ENCODE peak calls at places on chromosome 12, in eight cellular contexts. V is GM12878, J is HCT116, D is HepG2, P is upper lobe of left lung, Z is K562, C is Panc1, I is GM23338. K is an unnamed sample.

GRCh38 chr12:106239241-106239950 is 8.4 kb downstream of the CKAP4 start:
- ATAC-seq in J (no peak), D (no peak), Z (peak; percentile 55), I (no peak), P (peak; percentile 21), C (peak; percentile 41), V (no peak), K (no peak)

GRCh38 chr12:106386836-106387555 is 29.4 kb downstream of the POLR3B start:
- ATAC-seq in D (no peak), Z (no peak), I (no peak), J (no peak), V (no peak), P (no peak), C (no peak), K (no peak)

GRCh38 chr12:81284137-81284536 is 206.3 kb downstream of the ACSS3 start:
- ATAC-seq in J (no peak), V (no peak), C (no peak), P (no peak), D (no peak), Z (no peak), I (peak; percentile 51), K (no peak)

GRCh38 chr12:132513070-132513398 is 23.1 kb downstream of the FBRSL1 start:
- ATAC-seq in V (no peak), P (no peak), C (no peak), Z (no peak), D (no peak), J (no peak), I (no peak), K (no peak)

GRCh38 chr12:31019106-31019505 is 54.6 kb upstream of the DDX11 start:
- ATAC-seq in J (no peak), D (no peak), Z (no peak), V (no peak), I (no peak), C (no peak), P (no peak), K (no peak)

GRCh38 chr12:23084236-23084995 is 459.4 kb downstream of the ETNK1 start:
- ATAC-seq in J (no peak), C (no peak), V (no peak), I (no peak), D (no peak), Z (peak; percentile 38), P (no peak), K (no peak)

GRCh38 chr12:60209521-60209920 is 613.7 kb downstream of the SLC16A7 start:
- ATAC-seq in V (no peak), D (no peak), Z (peak; percentile 85), J (no peak), I (no peak), C (no peak), P (no peak), K (no peak)

GRCh38 chr12:54588110-54588831 is at the start of gene PPP1R1A:
- ATAC-seq in Z (no peak), I (peak; percentile 75), J (peak; percentile 60), V (no peak), C (peak; percentile 49), P (no peak), D (peak; percentile 35), K (peak; percentile 67)

GRCh38 chr12:21865846-21866245 is 75.4 kb downstream of the ABCC9 start:
- ATAC-seq in V (no peak), D (no peak), Z (no peak), P (no peak), I (no peak), C (no peak), J (no peak), K (no peak)

GRCh38 chr12:56158926-56159461 is 835 bp downstream of the MYL6 start:
- ATAC-seq in D (peak; percentile 51), I (peak; percentile 27), P (peak; percentile 78), J (peak; percentile 55), C (peak; percentile 25), Z (peak; percentile 23), V (peak; percentile 18), K (peak; percentile 71)
- TF ChIP-seq POLR2AphosphoS5 in D (no peak), I (peak; percentile 64), P (peak; percentile 57), J (no peak), C (no peak), Z (peak; percentile 27), V (no peak), K (peak; percentile 91)

GRCh38 chr12:78398750-78399149 is 465.8 kb upstream of the SYT1 start:
- ATAC-seq in C (no peak), D (no peak), I (no peak), Z (no peak), P (no peak), J (no peak), V (no peak), K (no peak)
- TF ChIP-seq POLR2AphosphoS5 in C (no peak), D (no peak), I (no peak), Z (no peak), P (no peak), J (no peak), V (no peak), K (no peak)

GRCh38 chr12:103929909-103930786 is at the start of gene HSP90B1:
- ATAC-seq in J (peak; percentile 89), P (peak; percentile 97), V (peak; percentile 72), I (peak; percentile 87), Z (peak; percentile 95), C (peak; percentile 91), D (peak; percentile 87), K (peak; percentile 94)

GRCh38 chr12:103933237-103933636 is 3.0 kb downstream of the HSP90B1 start:
- ATAC-seq in D (no peak), C (no peak), V (no peak), I (no peak), P (no peak), Z (no peak), J (no peak), K (no peak)

GRCh38 chr12:103928736-103929050 is 1.5 kb upstream of the HSP90B1 start:
- ATAC-seq in Z (no peak), P (no peak), V (peak; percentile 11), I (no peak), C (no peak), J (no peak), D (peak; percentile 2), K (no peak)

GRCh38 chr12:103929051-103929908 is 930 bp upstream of the HSP90B1 start:
- ATAC-seq in I (peak; percentile 66), P (peak; percentile 85), C (peak; percentile 82), V (peak; percentile 40), J (peak; percentile 71), Z (peak; percentile 73), D (peak; percentile 75), K (peak; percentile 80)

GRCh38 chr12:103930787-103931536 is 752 bp downstream of the HSP90B1 start:
- ATAC-seq in J (peak; percentile 12), D (peak; percentile 3), P (peak; percentile 0), C (peak; percentile 19), Z (peak; percentile 26), V (peak; percentile 4), I (peak; percentile 4), K (no peak)
- TF ChIP-seq POLR2AphosphoS5 in J (no peak), D (peak; percentile 16), P (no peak), C (no peak), Z (no peak), V (peak; percentile 57), I (no peak), K (peak; percentile 72)

DNA sequence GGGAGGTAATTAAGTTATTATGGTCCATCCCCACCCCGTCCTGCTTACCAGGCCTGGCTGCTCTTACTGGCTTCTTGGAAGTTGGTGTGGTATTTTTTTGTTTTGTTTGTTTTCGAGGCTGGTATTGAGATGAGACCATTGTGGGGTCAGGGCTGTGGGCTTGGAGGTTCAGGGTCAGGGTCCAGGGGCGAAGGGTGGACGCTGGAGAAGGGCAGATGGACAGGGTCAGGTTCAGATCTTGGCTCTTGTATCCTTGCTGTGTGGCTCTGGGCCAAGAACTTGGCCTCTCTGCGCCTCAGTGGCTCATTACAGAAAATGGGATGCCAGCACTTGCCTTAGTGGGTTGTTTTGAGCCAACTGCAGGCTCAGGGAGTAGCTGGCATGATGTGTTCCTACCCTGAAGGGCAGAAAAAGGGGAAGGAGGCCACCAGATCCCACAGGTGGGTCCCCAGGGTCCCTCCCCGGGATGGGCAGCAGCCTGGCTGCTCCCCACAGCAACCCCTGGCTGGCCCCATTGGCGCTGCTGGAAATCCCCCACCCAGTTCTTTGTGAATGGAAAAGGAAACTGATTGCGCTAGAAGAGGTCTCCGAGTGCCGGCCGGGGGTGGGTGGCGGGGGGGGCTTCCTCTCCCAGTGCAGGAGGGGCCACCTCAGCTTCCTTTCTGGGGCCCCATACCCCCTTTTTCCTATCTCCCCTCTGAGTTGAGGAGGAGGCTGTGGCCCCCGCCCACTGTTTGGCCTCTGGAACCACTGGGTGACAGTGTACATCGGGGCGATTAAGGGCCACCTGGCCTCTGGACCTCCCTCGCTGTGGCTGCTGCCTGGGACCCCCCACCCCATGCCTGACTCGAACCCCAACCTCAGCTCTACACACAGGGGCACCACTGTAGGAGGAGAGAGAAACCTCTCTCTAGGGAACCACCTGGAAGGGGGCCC is 25.0 kb downstream of the SH2B3 start:
- ATAC-seq in C (no peak), D (no peak), J (no peak), P (no peak), V (peak; percentile 41), Z (no peak), I (peak; percentile 5), K (no peak)
- TF ChIP-seq POLR2AphosphoS5 in C (no peak), D (no peak), J (no peak), P (no peak), V (peak; percentile 58), Z (no peak), I (no peak), K (no peak)

DNA sequence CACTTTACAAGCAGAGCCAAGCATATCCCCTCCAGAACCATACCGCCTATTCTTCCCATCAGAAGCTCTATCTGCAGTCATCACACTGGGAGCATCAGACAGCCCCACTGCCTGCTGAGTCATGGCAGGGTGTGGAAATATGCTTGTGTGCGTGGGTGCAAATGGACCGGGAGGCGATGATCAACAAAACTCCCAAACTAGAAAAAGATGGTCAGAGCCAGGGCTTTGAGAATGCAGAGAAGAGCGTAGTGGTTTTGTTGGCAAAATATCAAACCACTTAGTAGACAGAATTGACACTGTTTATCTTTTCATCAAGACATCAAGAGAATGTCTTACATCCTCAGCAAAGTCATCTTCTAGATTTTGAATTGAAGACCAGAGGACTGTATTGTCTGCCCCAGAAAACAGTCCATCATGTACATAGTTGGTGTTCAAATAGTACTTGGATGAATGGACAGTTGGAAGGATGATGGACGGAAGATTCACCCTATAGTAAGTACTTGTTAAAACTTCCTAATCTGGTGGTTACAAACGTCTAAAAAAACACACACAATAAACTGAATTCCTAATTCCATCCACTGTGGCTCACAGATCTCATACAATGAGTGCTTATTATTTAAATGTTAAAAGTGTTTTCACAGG is 54.9 kb downstream of the VWF start:
- ATAC-seq in Z (no peak), V (no peak), D (no peak), P (no peak), J (no peak), I (no peak), C (no peak), K (no peak)
- TF ChIP-seq POLR2AphosphoS5 in Z (no peak), V (no peak), D (no peak), P (peak; percentile 33), J (no peak), I (no peak), C (no peak), K (no peak)

DNA sequence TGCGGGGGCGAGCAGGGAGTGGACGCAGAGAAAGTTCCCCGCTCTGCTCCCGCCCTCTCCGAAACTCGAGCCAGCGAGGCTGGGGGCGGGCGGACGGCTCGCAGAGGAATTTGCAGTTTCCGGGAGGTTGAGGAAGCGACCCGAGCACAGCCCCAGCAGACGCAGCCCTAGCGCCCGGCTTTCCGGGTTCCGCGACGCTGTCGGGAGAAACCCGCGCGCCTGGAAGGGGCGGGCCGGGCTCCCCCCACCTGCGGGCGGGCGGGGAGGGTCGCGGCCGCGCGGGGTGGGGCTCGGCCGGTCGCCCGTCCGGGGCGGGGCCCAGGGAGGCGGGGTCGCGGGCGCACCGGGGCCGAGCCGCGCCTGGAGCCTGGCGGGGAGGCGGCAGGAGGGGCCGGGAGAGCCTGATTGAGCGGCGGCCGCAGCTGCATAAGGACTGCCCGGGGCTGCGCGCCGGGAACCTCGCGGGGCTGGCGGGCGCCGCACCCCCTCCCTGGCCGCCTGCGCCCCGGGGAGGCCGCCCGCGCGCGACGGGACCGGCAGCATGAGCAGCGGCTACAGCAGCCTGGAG is at the start of gene RASSF3:
- ATAC-seq in Z (peak; percentile 71), C (peak; percentile 86), V (peak; percentile 54), P (peak; percentile 84), I (peak; percentile 71), D (peak; percentile 75), J (peak; percentile 69), K (peak; percentile 88)
- TF ChIP-seq POLR2AphosphoS5 in Z (peak; percentile 59), C (no peak), V (no peak), P (peak; percentile 60), I (no peak), D (peak; percentile 31), J (peak; percentile 68), K (peak; percentile 51)